ENCODE peak calls at places on chromosome 6, in nine cellular contexts. R is Peyer's patch; B is CD8-positive, alpha-beta memory T cell; S is CD8-positive, alpha-beta T cell; W is body of pancreas; Q is pancreas; X is heart right ventricle; I is stomach; N is ascending aorta. L is an unnamed sample.

GRCh38 chr6:99348823-99349619 is 453 bp downstream of the FAXC start:
- DNase-seq in S (no peak), Q (peak; percentile 6), N (no peak), I (no peak), X (no peak), B (no peak), W (peak; percentile 27), R (no peak), L (no peak)

GRCh38 chr6:44190712-44191111 is 26.0 kb upstream of the MYMX start:
- DNase-seq in S (no peak), R (no peak), B (no peak), I (no peak), X (no peak), N (no peak), Q (no peak), W (no peak), L (no peak)

GRCh38 chr6:109036588-109037320 is 57.9 kb downstream of the SESN1 start:
- DNase-seq in S (no peak), X (no peak), B (peak; percentile 49), N (no peak), R (no peak), I (no peak), W (no peak), Q (no peak), L (no peak)

GRCh38 chr6:129635396-129636164 is 74.4 kb downstream of the ARHGAP18 start:
- DNase-seq in Q (no peak), S (no peak), N (no peak), X (no peak), W (no peak), B (no peak), R (no peak), I (no peak), L (no peak)

GRCh38 chr6:22095886-22096285 is 200.9 kb downstream of the PRL start:
- DNase-seq in X (no peak), Q (no peak), B (no peak), W (no peak), N (no peak), I (no peak), S (no peak), R (no peak), L (no peak)

GRCh38 chr6:127484207-127484858 is 25.1 kb upstream of the KIAA0408 start:
- DNase-seq in W (no peak), B (peak; percentile 18), N (no peak), R (no peak), I (no peak), S (no peak), X (no peak), Q (no peak), L (no peak)

GRCh38 chr6:7684843-7685242 is 41.1 kb upstream of the BMP6 start:
- DNase-seq in I (no peak), X (no peak), Q (no peak), R (no peak), W (no peak), B (no peak), S (no peak), N (no peak), L (no peak)

GRCh38 chr6:146433881-146434741 is 109.5 kb upstream of the RAB32 start:
- DNase-seq in X (no peak), Q (peak; percentile 13), N (no peak), B (no peak), W (peak; percentile 30), I (no peak), R (no peak), S (no peak), L (no peak)

GRCh38 chr6:107491791-107492674 is 2.1 kb downstream of the SOBP start:
- DNase-seq in W (no peak), S (no peak), I (no peak), N (no peak), B (no peak), R (no peak), Q (no peak), X (peak; percentile 55), L (no peak)

GRCh38 chr6:130697661-130698535 is 129.3 kb upstream of the SMLR1 start:
- DNase-seq in W (peak; percentile 39), S (peak; percentile 44), B (peak; percentile 29), R (peak; percentile 39), X (no peak), N (no peak), Q (no peak), I (peak; percentile 40), L (no peak)

GRCh38 chr6:42091718-42092023 is 41.3 kb downstream of the TAF8 start:
- DNase-seq in B (no peak), N (no peak), W (no peak), S (no peak), Q (no peak), I (no peak), R (no peak), X (no peak), L (no peak)

GRCh38 chr6:42090819-42091717 is 40.7 kb downstream of the TAF8 start:
- DNase-seq in I (no peak), Q (no peak), R (no peak), X (no peak), W (no peak), S (no peak), N (no peak), B (no peak), L (no peak)

GRCh38 chr6:42095066-42095465 is 44.7 kb downstream of the TAF8 start:
- DNase-seq in X (no peak), R (no peak), W (no peak), I (no peak), Q (no peak), N (no peak), S (no peak), B (no peak), L (no peak)

GRCh38 chr6:42095776-42096541 is 45.6 kb downstream of the TAF8 start:
- DNase-seq in N (no peak), I (peak; percentile 41), X (no peak), B (no peak), Q (no peak), R (no peak), S (no peak), W (no peak), L (no peak)

GRCh38 chr6:42093582-42094329 is 43.4 kb downstream of the TAF8 start:
- DNase-seq in N (no peak), I (peak; percentile 46), X (peak; percentile 43), Q (no peak), R (no peak), B (no peak), W (peak; percentile 46), S (no peak), L (no peak)
- H3K4me1 ChIP-seq in N (no peaks in the 10 kb centered on the region), I (no peaks in the 10 kb centered on the region), X (no peaks in the 10 kb centered on the region), Q (peaks cover 4% of the 10 kb centered on the region), R (peaks cover 13% of the 10 kb centered on the region), B (no peaks in the 10 kb centered on the region), W (peaks cover 9% of the 10 kb centered on the region), S (no peaks in the 10 kb centered on the region), L (no peaks in the 10 kb centered on the region)

GRCh38 chr6:24644377-24644776 is 1.6 kb downstream of the KIAA0319 start:
- DNase-seq in X (no peak), R (no peak), W (no peak), I (no peak), S (no peak), B (no peak), N (no peak), Q (no peak), L (no peak)

GRCh38 chr6:24650365-24650764 is 4.4 kb upstream of the KIAA0319 start:
- DNase-seq in Q (no peak), W (no peak), N (no peak), I (no peak), S (no peak), X (no peak), B (no peak), R (no peak), L (no peak)

GRCh38 chr6:24648276-24648675 is 2.3 kb upstream of the KIAA0319 start:
- DNase-seq in X (no peak), B (no peak), I (no peak), S (no peak), Q (no peak), W (no peak), R (no peak), N (no peak), L (no peak)

GRCh38 chr6:24643925-24644324 is 2.1 kb downstream of the KIAA0319 start:
- DNase-seq in I (no peak), S (no peak), N (no peak), R (no peak), B (no peak), W (no peak), Q (no peak), X (no peak), L (no peak)

DNA sequence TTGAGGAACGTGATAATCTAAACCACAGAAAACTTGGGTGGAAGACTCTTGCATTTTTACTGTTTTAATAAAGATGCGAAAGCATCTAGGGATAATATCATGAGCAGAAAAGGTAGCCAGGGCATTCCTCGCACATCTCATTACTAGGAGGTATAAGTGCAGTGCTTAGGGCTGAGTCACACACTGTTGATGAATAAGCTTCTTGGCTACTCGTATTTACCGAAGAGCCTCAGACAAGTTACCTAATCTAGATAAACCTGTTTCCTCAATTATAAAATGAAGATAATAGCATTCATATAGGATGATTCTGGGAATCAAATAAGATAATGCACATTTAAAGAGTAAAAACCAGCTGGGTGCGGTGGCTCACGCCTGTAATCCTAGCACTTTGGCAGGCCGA is 780 bp upstream of the KIAA0319 start:
- DNase-seq in S (no peak), W (no peak), X (no peak), N (no peak), I (no peak), B (no peak), R (no peak), Q (no peak), L (no peak)
- H3K4me3 ChIP-seq in S (no peak overlapping the region), W (no peak overlapping the region), X (no peak overlapping the region), N (no peak overlapping the region), I (no peak overlapping the region), B (no peak overlapping the region), R (peak overlapping the region; percentile 69), Q (no peak overlapping the region), L (no peak overlapping the region)

DNA sequence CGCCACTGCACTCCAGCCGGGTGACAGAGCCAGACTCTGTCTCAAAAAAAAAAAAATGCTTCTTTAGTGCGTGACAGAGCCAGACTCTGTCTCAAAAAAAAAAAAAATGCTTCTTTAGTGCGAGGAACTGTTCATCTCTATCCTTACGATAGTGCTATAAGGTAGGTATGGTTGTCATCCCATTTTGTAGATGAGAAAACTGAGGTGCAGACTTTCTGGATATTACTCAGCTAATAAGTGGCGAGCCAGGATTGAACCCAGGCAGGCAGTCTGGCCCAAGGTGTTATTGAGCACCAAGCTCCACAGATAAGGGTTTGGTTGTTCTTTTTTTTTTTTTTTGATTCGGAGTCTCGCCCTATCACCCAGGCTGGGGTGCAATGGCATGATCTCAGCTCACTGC is 11.9 kb downstream of the MEA1 start:
- DNase-seq in W (no peak), N (no peak), Q (no peak), X (no peak), I (no peak), R (no peak), S (no peak), B (no peak), L (no peak)
- H3K4me1 ChIP-seq in W (no peaks in the 10 kb centered on the region), N (no peaks in the 10 kb centered on the region), Q (no peaks in the 10 kb centered on the region), X (no peaks in the 10 kb centered on the region), I (no peaks in the 10 kb centered on the region), R (peaks cover 9% of the 10 kb centered on the region), S (no peaks in the 10 kb centered on the region), B (no peaks in the 10 kb centered on the region), L (no peaks in the 10 kb centered on the region)

GRCh38 chr6:27700337-27700736 is 211.9 kb downstream of the OR2B2 start:
- DNase-seq in N (no peak), W (no peak), X (no peak), B (no peak), R (no peak), I (no peak), Q (no peak), S (no peak), L (no peak)

DNA sequence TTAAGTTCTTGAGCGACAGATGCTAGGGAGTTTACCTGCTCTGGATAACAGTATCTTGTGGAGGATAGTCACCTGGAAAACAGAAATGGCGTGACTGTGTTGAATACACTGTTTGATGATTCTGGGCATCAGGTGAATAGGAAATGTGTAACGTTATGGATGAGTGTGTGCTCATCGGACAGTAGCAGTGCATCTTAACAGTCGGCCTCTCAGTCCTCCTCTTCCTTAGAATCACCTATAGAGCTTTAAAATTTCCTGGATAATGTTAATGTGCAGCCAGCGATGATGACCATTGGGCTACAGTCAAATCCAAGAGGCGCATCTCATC is 217.7 kb downstream of the OR2B2 start:
- DNase-seq in S (no peak), B (no peak), R (no peak), W (no peak), X (no peak), I (no peak), N (no peak), Q (no peak), L (no peak)
- H3K4me3 ChIP-seq in S (peak overlapping the region; percentile 74), B (peak overlapping the region; percentile 90), R (peak overlapping the region; percentile 64), W (no peak overlapping the region), X (peak overlapping the region; percentile 42), I (peak overlapping the region; percentile 48), N (no peak overlapping the region), Q (peak overlapping the region; percentile 31), L (peak overlapping the region; percentile 66)